ENCODE peak calls at places on chromosomes 5 and 9, in seven cellular contexts. One of them, this sample, is unnamed.
A peak's percentile ranks its signal among the peaks of the same experiment; 100 is the strongest.

GRCh38 chr9:13033959-13034695 is 245.4 kb downstream of the MPDZ start:
- DNase-seq in fibroblast of lung: peak; percentile 56
- DNase-seq in HepG2: peak; percentile 38
- DNase-seq in endothelial cell of umbilical vein: peak; percentile 75
- DNase-seq in astrocyte: peak; percentile 38
- DNase-seq in neural progenitor cell: peak; percentile 83
- DNase-seq in DND-41: peak; percentile 6
- DNase-seq in this sample: peak; percentile 45

GRCh38 chr9:136352682-136353081 is 10.9 kb downstream of the DNLZ start:
- DNase-seq in neural progenitor cell: no peak
- DNase-seq in DND-41: no peak
- DNase-seq in endothelial cell of umbilical vein: no peak
- DNase-seq in astrocyte: no peak
- DNase-seq in HepG2: no peak
- DNase-seq in fibroblast of lung: no peak
- DNase-seq in this sample: no peak

GRCh38 chr9:114223564-114224246 is 68.4 kb downstream of the COL27A1 start:
- DNase-seq in astrocyte: peak; percentile 78
- DNase-seq in endothelial cell of umbilical vein: peak; percentile 68
- DNase-seq in HepG2: peak; percentile 70
- DNase-seq in DND-41: no peak
- DNase-seq in fibroblast of lung: peak; percentile 82
- DNase-seq in neural progenitor cell: no peak
- DNase-seq in this sample: no peak

GRCh38 chr5:177094224-177095087 is 7.7 kb downstream of the FGFR4 start:
- DNase-seq in neural progenitor cell: peak; percentile 49
- DNase-seq in fibroblast of lung: no peak
- DNase-seq in DND-41: no peak
- DNase-seq in HepG2: peak; percentile 86
- DNase-seq in astrocyte: no peak
- DNase-seq in endothelial cell of umbilical vein: no peak
- DNase-seq in this sample: no peak

GRCh38 chr5:168663276-168664004 is 84.3 kb upstream of the PANK3 start:
- DNase-seq in astrocyte: no peak
- DNase-seq in HepG2: no peak
- DNase-seq in neural progenitor cell: no peak
- DNase-seq in endothelial cell of umbilical vein: no peak
- DNase-seq in DND-41: no peak
- DNase-seq in fibroblast of lung: no peak
- DNase-seq in this sample: no peak

GRCh38 chr5:168675883-168676408 is 96.8 kb upstream of the PANK3 start:
- DNase-seq in HepG2: no peak
- DNase-seq in fibroblast of lung: no peak
- DNase-seq in neural progenitor cell: no peak
- DNase-seq in endothelial cell of umbilical vein: no peak
- DNase-seq in DND-41: no peak
- DNase-seq in astrocyte: no peak
- DNase-seq in this sample: no peak

GRCh38 chr5:22238047-22238446 is 615.1 kb downstream of the CDH12 start:
- DNase-seq in endothelial cell of umbilical vein: no peak
- DNase-seq in neural progenitor cell: no peak
- DNase-seq in fibroblast of lung: no peak
- DNase-seq in astrocyte: no peak
- DNase-seq in DND-41: no peak
- DNase-seq in HepG2: no peak
- DNase-seq in this sample: no peak

GRCh38 chr9:128835246-128836210 is 5.9 kb upstream of the SPOUT1 start:
- DNase-seq in endothelial cell of umbilical vein: no peak
- DNase-seq in astrocyte: no peak
- DNase-seq in HepG2: no peak
- DNase-seq in DND-41: no peak
- DNase-seq in fibroblast of lung: no peak
- DNase-seq in neural progenitor cell: no peak
- DNase-seq in this sample: no peak

GRCh38 chr5:10103098-10103497 is 146.6 kb downstream of the ATPSCKMT start:
- DNase-seq in astrocyte: no peak
- DNase-seq in DND-41: no peak
- DNase-seq in neural progenitor cell: peak; percentile 82
- DNase-seq in HepG2: no peak
- DNase-seq in endothelial cell of umbilical vein: no peak
- DNase-seq in fibroblast of lung: no peak
- DNase-seq in this sample: no peak

GRCh38 chr9:94900222-94901018 is 173.9 kb downstream of the AOPEP start:
- DNase-seq in neural progenitor cell: no peak
- DNase-seq in fibroblast of lung: peak; percentile 97
- DNase-seq in HepG2: no peak
- DNase-seq in endothelial cell of umbilical vein: peak; percentile 73
- DNase-seq in DND-41: no peak
- DNase-seq in astrocyte: peak; percentile 96
- DNase-seq in this sample: no peak

GRCh38 chr5:72634444-72634843 is 127.2 kb upstream of the ZNF366 start:
- DNase-seq in DND-41: no peak
- DNase-seq in endothelial cell of umbilical vein: peak; percentile 18
- DNase-seq in astrocyte: peak; percentile 24
- DNase-seq in HepG2: no peak
- DNase-seq in fibroblast of lung: peak; percentile 50
- DNase-seq in neural progenitor cell: no peak
- DNase-seq in this sample: no peak

GRCh38 chr9:123375725-123376132 is 19.7 kb downstream of the CRB2 start:
- DNase-seq in HepG2: peak; percentile 37
- DNase-seq in endothelial cell of umbilical vein: no peak
- DNase-seq in fibroblast of lung: peak; percentile 29
- DNase-seq in astrocyte: peak; percentile 18
- DNase-seq in neural progenitor cell: no peak
- DNase-seq in DND-41: peak; percentile 52
- DNase-seq in this sample: no peak

GRCh38 chr5:93601433-93602175 is 18.6 kb downstream of the NR2F1 start:
- DNase-seq in HepG2: no peak
- DNase-seq in neural progenitor cell: peak; percentile 17
- DNase-seq in endothelial cell of umbilical vein: no peak
- DNase-seq in fibroblast of lung: peak; percentile 86
- DNase-seq in DND-41: no peak
- DNase-seq in astrocyte: peak; percentile 85
- DNase-seq in this sample: peak; percentile 80
- TF ChIP-seq EZH2 in HepG2: no peak
- TF ChIP-seq EZH2 in neural progenitor cell: no peak
- TF ChIP-seq EZH2 in endothelial cell of umbilical vein: no peak
- TF ChIP-seq EZH2 in fibroblast of lung: no peak
- TF ChIP-seq EZH2 in DND-41: no peak
- TF ChIP-seq EZH2 in astrocyte: no peak
- TF ChIP-seq EZH2 in this sample: no peak

DNA sequence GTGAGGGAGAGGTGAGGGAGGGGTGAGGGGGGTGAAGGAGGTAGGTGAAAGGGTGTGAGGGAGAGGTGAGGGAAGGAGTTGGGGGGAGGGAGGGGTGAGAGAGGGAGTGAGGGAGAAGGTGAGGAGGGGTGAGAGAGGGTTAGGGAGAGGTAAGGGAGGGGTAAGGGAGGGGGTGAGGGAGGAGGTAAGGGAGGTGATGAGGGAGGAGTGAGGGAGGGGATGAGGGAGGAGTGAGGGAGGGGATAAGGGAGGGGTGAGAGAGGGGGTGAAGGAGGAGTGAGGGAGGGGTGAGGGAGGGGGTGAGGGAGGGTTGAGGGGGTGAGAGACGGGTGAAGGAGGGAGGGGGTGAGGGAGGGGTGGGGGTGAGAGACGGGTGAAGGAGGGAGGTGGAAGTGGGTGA is 18.6 kb downstream of the NINJ1 start:
- DNase-seq in astrocyte: no peak
- DNase-seq in fibroblast of lung: no peak
- DNase-seq in DND-41: no peak
- DNase-seq in endothelial cell of umbilical vein: no peak
- DNase-seq in neural progenitor cell: no peak
- DNase-seq in HepG2: no peak
- DNase-seq in this sample: no peak
- H3K9ac ChIP-seq in astrocyte: no peak overlapping the region
- H3K9ac ChIP-seq in fibroblast of lung: no peak overlapping the region
- H3K9ac ChIP-seq in DND-41: no peak overlapping the region
- H3K9ac ChIP-seq in endothelial cell of umbilical vein: no peak overlapping the region
- H3K9ac ChIP-seq in neural progenitor cell: no peak overlapping the region
- H3K9ac ChIP-seq in HepG2: no peak overlapping the region
- H3K9ac ChIP-seq in this sample: no peak overlapping the region

DNA sequence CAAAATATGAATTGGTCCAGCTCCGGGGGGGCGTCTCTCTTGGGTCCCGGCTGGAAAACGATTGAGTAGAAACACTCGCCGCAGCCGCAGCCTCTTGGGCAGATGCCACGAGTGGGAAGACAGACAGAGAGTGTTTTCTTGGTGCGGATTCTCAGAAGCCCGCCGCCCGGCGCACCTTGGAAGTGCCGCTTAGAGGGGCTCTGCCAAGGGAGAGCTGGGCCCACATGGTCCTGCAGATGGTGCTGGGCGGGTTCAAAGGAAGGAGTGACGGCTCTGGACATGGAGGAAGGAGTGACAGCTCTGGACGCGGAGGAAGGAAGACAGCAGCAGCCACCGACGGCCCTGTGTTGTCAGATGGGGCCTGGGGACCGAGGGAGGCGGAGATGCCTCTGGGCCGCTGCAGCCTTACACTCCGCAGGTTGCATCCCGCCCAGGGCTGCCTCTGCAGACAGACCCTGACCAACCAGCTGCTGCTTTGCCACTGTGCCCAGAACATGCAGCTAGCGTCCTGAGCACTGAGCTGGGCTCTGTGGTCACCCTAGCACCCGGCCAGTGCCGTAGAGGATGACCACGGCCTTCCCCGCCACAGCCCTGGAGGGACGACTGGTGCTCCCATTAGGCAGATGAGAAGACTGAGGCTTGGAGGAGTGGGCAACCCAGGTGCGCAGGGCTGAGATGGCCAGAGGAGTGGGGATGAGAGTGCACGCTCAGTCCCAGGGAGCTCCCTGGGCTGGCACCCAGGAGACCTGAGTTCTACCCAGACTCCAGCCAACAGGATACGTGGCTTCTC is 20.8 kb upstream of the QRFP start:
- DNase-seq in fibroblast of lung: no peak
- DNase-seq in neural progenitor cell: no peak
- DNase-seq in endothelial cell of umbilical vein: no peak
- DNase-seq in astrocyte: no peak
- DNase-seq in HepG2: no peak
- DNase-seq in DND-41: no peak
- DNase-seq in this sample: no peak
- TF ChIP-seq EZH2 in fibroblast of lung: no peak
- TF ChIP-seq EZH2 in neural progenitor cell: no peak
- TF ChIP-seq EZH2 in endothelial cell of umbilical vein: no peak
- TF ChIP-seq EZH2 in astrocyte: no peak
- TF ChIP-seq EZH2 in HepG2: no peak
- TF ChIP-seq EZH2 in DND-41: no peak
- TF ChIP-seq EZH2 in this sample: no peak

GRCh38 chr5:172700686-172701324 is 59.7 kb downstream of the NEURL1B start:
- DNase-seq in neural progenitor cell: no peak
- DNase-seq in HepG2: no peak
- DNase-seq in endothelial cell of umbilical vein: no peak
- DNase-seq in astrocyte: no peak
- DNase-seq in fibroblast of lung: no peak
- DNase-seq in DND-41: no peak
- DNase-seq in this sample: no peak
- H3K9ac ChIP-seq in neural progenitor cell: no peak overlapping the region
- H3K9ac ChIP-seq in HepG2: no peak overlapping the region
- H3K9ac ChIP-seq in endothelial cell of umbilical vein: no peak overlapping the region
- H3K9ac ChIP-seq in astrocyte: no peak overlapping the region
- H3K9ac ChIP-seq in fibroblast of lung: no peak overlapping the region
- H3K9ac ChIP-seq in DND-41: no peak overlapping the region
- H3K9ac ChIP-seq in this sample: no peak overlapping the region

DNA sequence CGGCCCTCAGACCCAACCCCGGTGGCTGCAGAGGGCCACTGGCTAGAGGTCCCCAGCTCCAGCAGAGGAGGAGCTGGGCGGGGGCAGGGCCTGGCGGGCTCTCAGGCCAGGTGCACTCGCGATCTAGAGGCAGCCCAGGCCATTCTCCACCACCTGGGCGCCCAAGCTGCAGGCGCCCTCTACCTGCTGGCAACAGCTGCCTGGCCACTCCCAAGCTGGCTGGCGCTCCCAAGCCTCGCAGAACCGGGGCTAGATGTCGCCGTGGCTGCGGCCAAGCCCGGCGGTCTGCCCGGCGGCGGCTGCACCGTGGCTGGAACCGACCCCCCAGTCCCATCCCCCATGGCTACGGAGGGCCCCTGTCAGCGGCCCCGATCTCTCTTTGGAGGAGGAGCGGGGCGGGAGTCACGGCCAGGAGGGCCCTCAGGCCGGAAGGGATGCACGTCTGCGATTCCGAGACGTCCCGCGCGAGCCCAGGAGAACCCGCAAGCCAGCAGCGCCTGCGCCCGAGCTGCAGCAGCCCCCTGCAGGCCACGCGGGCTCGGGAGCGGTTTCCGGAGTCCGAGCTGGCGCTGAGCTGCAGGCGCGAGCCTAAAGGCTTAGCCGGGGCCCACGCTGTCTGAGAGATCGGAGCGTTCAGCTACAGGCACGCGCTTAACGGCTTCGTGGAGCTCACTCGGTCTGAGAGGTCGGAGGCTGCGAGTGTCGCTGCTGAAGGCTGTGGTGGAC is 44.3 kb upstream of the BICD2 start:
- DNase-seq in endothelial cell of umbilical vein: peak; percentile 54
- DNase-seq in DND-41: no peak
- DNase-seq in astrocyte: peak; percentile 65
- DNase-seq in HepG2: peak; percentile 17
- DNase-seq in neural progenitor cell: peak; percentile 92
- DNase-seq in fibroblast of lung: peak; percentile 79
- DNase-seq in this sample: no peak
- TF ChIP-seq EZH2 in endothelial cell of umbilical vein: peak; percentile 54
- TF ChIP-seq EZH2 in DND-41: no peak
- TF ChIP-seq EZH2 in astrocyte: peak; percentile 86
- TF ChIP-seq EZH2 in HepG2: no peak
- TF ChIP-seq EZH2 in neural progenitor cell: peak; percentile 58
- TF ChIP-seq EZH2 in fibroblast of lung: no peak
- TF ChIP-seq EZH2 in this sample: peak; percentile 1

GRCh38 chr5:151151793-151152192 is 5.8 kb downstream of the ANXA6 start:
- DNase-seq in HepG2: no peak
- DNase-seq in DND-41: no peak
- DNase-seq in endothelial cell of umbilical vein: no peak
- DNase-seq in fibroblast of lung: peak; percentile 57
- DNase-seq in astrocyte: peak; percentile 48
- DNase-seq in neural progenitor cell: no peak
- DNase-seq in this sample: no peak
- H3K9ac ChIP-seq in HepG2: no peak overlapping the region
- H3K9ac ChIP-seq in DND-41: peak overlapping the region; percentile 49
- H3K9ac ChIP-seq in endothelial cell of umbilical vein: no peak overlapping the region
- H3K9ac ChIP-seq in fibroblast of lung: no peak overlapping the region
- H3K9ac ChIP-seq in astrocyte: no peak overlapping the region
- H3K9ac ChIP-seq in neural progenitor cell: no peak overlapping the region
- H3K9ac ChIP-seq in this sample: no peak overlapping the region

DNA sequence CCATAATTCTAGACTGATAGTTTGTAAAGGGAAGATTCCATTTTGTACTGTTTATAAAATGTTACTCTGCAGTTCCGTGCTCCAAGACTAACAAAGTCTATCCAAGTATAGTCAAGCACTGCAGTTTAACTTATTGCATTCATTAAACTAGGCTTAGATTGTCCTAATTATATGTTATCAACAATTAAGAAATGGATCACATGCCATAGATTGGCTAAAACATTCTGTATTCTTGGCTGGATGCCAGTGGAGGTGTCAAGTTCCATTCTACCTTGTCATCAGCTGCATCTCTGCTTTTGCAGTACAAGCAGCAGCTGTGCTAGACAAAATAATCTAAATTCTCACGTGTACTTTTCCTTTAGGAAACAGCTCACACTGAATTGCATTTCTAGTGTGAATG is 69.4 kb upstream of the MEF2C start:
- DNase-seq in DND-41: no peak
- DNase-seq in endothelial cell of umbilical vein: peak; percentile 7
- DNase-seq in HepG2: no peak
- DNase-seq in neural progenitor cell: peak; percentile 9
- DNase-seq in fibroblast of lung: peak; percentile 21
- DNase-seq in astrocyte: peak; percentile 8
- DNase-seq in this sample: no peak
- TF ChIP-seq EZH2 in DND-41: no peak
- TF ChIP-seq EZH2 in endothelial cell of umbilical vein: no peak
- TF ChIP-seq EZH2 in HepG2: no peak
- TF ChIP-seq EZH2 in neural progenitor cell: no peak
- TF ChIP-seq EZH2 in fibroblast of lung: no peak
- TF ChIP-seq EZH2 in astrocyte: no peak
- TF ChIP-seq EZH2 in this sample: no peak

This sample was measured in SK-N-MC.